ENCODE peak calls at places on chromosomes 7 and 10, in four cellular contexts. S is fibroblast of lung, V is WERI-Rb-1, H is dorsolateral prefrontal cortex. I is an unnamed sample.

GRCh38 chr10:98001736-98002135 is 28.7 kb downstream of the CRTAC1 start:
- DNase-seq in H (no peak), V (no peak), S (no peak), I (no peak)

GRCh38 chr10:79293841-79294705 is 53.2 kb upstream of the PPIF start:
- DNase-seq in H (no peak), V (no peak), S (peak), I (peak)

GRCh38 chr10:79068203-79068561 is 584 bp upstream of the ZMIZ1 start:
- DNase-seq in V (no peak), H (no peak), S (no peak), I (peak)

GRCh38 chr10:129033790-129034272 is 433.2 kb upstream of the MGMT start:
- DNase-seq in H (no peak), S (no peak), V (peak), I (no peak)

GRCh38 chr7:28984219-28984618 is 26.1 kb upstream of the TRIL start:
- DNase-seq in H (no peak), V (no peak), S (no peak), I (no peak)

GRCh38 chr10:3874988-3875841 is 90.2 kb upstream of the KLF6 start:
- DNase-seq in H (no peak), S (no peak), V (no peak), I (no peak)

GRCh38 chr10:15745748-15746147 is 26.0 kb upstream of the ITGA8 start:
- DNase-seq in V (no peak), S (peak), H (no peak), I (no peak)

GRCh38 chr10:33155720-33156638 is 178.5 kb downstream of the NRP1 start:
- DNase-seq in S (peak), V (no peak), H (no peak), I (peak)

I was measured in ACHN.